ENCODE peak calls at places on chromosomes 2 and 18, in four cellular contexts. O, M, D and B are unnamed samples.

GRCh38 chr2:77161009-77161408 is 361.2 kb downstream of the LRRTM4 start:
- DNase-seq in O (no peak), D (no peak), M (no peak), B (no peak)

GRCh38 chr2:26579025-26579722 is 62.0 kb downstream of the CIB4 start:
- DNase-seq in D (no peak), M (no peak), O (no peak), B (no peak)

GRCh38 chr2:206250041-206250897 is 24.2 kb upstream of the ZDBF2 start:
- DNase-seq in M (no peak), O (peak; percentile 67), D (no peak), B (no peak)

GRCh38 chr2:25132693-25133092 is 35.7 kb downstream of the POMC start:
- DNase-seq in M (no peak), D (no peak), O (no peak), B (no peak)

GRCh38 chr2:183825710-183826109 is 701.5 kb downstream of the NUP35 start:
- DNase-seq in M (no peak), D (no peak), O (no peak), B (no peak)

GRCh38 chr2:30455339-30455738 is 8.3 kb downstream of the LCLAT1 start:
- DNase-seq in M (no peak), D (no peak), O (no peak), B (no peak)

GRCh38 chr2:26000561-26001211 is 18.4 kb upstream of the KIF3C start:
- DNase-seq in D (no peak), M (no peak), O (no peak), B (no peak)

GRCh38 chr2:219743548-219743947 is 116.1 kb downstream of the SLC4A3 start:
- DNase-seq in M (no peak), O (no peak), D (no peak), B (no peak)

GRCh38 chr2:151796774-151797173 is 31.4 kb downstream of the ARL5A start:
- DNase-seq in M (no peak), D (no peak), O (no peak), B (no peak)

GRCh38 chr2:113200736-113201490 is 27.1 kb downstream of the PSD4 start:
- DNase-seq in O (no peak), D (no peak), M (no peak), B (no peak)

GRCh38 chr2:198135481-198135934 is 331.1 kb downstream of the PLCL1 start:
- DNase-seq in D (no peak), M (no peak), O (no peak), B (no peak)

GRCh38 chr2:7044253-7045250 is 127.3 kb downstream of the RNF144A start:
- DNase-seq in D (peak; percentile 34), O (peak; percentile 67), M (peak; percentile 60), B (peak; percentile 48)

GRCh38 chr2:27737676-27738348 is 33.7 kb upstream of the MRPL33 start:
- DNase-seq in O (no peak), M (no peak), D (no peak), B (no peak)

GRCh38 chr18:76721207-76721996 is 101.0 kb upstream of the ZNF236 start:
- DNase-seq in O (no peak), M (no peak), D (no peak), B (no peak)

GRCh38 chr2:127479219-127479825 is 47.0 kb downstream of the IWS1 start:
- DNase-seq in M (no peak), O (no peak), D (peak; percentile 60), B (no peak)

GRCh38 chr2:100291152-100291970 is 30.9 kb downstream of the LONRF2 start:
- DNase-seq in O (no peak), D (no peak), M (no peak), B (peak; percentile 40)

GRCh38 chr2:10326707-10327594 is 24.2 kb downstream of the HPCAL1 start:
- DNase-seq in M (no peak), O (no peak), D (no peak), B (no peak)

GRCh38 chr2:147515213-147515612 is 329.6 kb upstream of the ACVR2A start:
- DNase-seq in O (no peak), D (no peak), M (no peak), B (no peak)

GRCh38 chr2:97752342-97753334 is 39.3 kb downstream of the ZAP70 start:
- DNase-seq in M (no peak), D (no peak), O (no peak), B (no peak)

GRCh38 chr2:54523336-54523959 is 67.3 kb downstream of the SPTBN1 start:
- DNase-seq in D (no peak), M (no peak), O (no peak), B (no peak)

GRCh38 chr2:202870431-202871160 is 970 bp downstream of the ICA1L start:
- DNase-seq in M (peak; percentile 49), D (peak; percentile 80), O (peak; percentile 79), B (peak; percentile 35)

GRCh38 chr2:11784747-11785610 is 38.5 kb downstream of the LPIN1 start:
- DNase-seq in M (peak; percentile 87), O (peak; percentile 80), D (no peak), B (peak; percentile 29)

GRCh38 chr2:191666241-191666640 is 11.7 kb upstream of the NABP1 start:
- DNase-seq in M (no peak), D (no peak), O (no peak), B (no peak)

GRCh38 chr2:178025551-178026185 is 46.9 kb downstream of the PDE11A start:
- DNase-seq in M (no peak), D (no peak), O (no peak), B (no peak)

GRCh38 chr2:100321181-100321880 is 970 bp downstream of the LONRF2 start:
- DNase-seq in D (no peak), O (peak; percentile 75), M (peak; percentile 64), B (no peak)

GRCh38 chr2:101617188-101617587 is 80.3 kb upstream of the MAP4K4 start:
- DNase-seq in M (no peak), O (no peak), D (no peak), B (no peak)

GRCh38 chr2:235978022-235978421 is 190.2 kb downstream of the GBX2 start:
- DNase-seq in O (no peak), M (no peak), D (no peak), B (no peak)

GRCh38 chr2:108399479-108399878 is 21.7 kb downstream of the SULT1C4 start:
- DNase-seq in M (no peak), O (no peak), D (no peak), B (no peak)

GRCh38 chr2:97348265-97348664 is 235.3 kb downstream of the ANKRD36 start:
- DNase-seq in M (no peak), O (peak; percentile 29), D (no peak), B (no peak)

GRCh38 chr2:158381205-158381604 is 75.3 kb downstream of the CCDC148 start:
- DNase-seq in M (no peak), O (no peak), D (no peak), B (no peak)
- TF ChIP-seq CTCF in M (no peak), O (no peak), D (no peak), B (no peak)

GRCh38 chr2:73927344-73927743 is 664 bp downstream of the DGUOK start:
- DNase-seq in O (no peak), D (no peak), M (no peak), B (no peak)

GRCh38 chr2:73925853-73926492 is 707 bp upstream of the DGUOK start:
- DNase-seq in O (no peak), M (no peak), D (no peak), B (no peak)

GRCh38 chr2:73925033-73925704 is 1.5 kb upstream of the DGUOK start:
- DNase-seq in O (no peak), D (peak; percentile 21), M (no peak), B (no peak)

GRCh38 chr2:73928995-73929394 is 2.3 kb downstream of the DGUOK start:
- DNase-seq in O (no peak), M (no peak), D (no peak), B (no peak)

DNA sequence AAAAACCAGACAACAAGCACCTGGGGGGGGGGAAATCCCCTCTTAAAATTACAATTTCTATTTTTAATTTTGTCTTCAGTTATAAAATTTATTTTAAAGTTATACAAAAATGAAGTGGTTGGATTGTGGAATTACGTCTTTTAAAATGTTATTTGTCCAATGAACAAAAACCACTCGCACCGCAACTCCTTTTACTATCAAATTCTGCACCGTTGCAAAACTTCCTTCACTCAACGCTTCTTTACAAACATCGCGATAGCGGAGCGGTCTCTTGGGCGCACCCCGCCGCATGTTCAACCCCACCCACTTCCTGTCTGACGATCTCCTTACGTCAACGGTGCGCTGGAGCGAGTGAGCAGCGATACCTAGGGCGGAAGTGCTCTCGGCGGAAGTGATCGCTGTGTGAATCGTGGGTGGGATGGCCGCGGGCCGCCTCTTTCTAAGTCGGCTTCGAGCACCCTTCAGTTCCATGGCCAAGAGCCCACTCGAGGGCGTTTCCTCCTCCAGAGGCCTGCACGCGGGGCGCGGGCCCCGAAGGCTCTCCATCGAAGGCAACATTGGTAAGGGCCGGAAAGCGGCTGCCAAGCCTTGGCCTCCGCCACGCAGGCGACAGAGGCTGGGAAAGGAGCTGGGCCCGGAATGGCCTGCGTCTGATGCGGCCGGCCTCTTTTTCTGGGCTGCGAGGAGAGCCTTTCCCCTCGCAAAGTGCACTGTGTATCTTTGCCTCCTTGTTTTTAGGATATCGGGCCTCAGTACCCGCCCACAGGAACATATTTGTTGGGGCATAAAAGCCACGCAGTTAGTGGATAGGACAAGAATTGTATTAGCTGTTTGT is at the start of gene DGUOK:
- DNase-seq in O (peak; percentile 93), D (peak; percentile 100), M (peak; percentile 91), B (peak; percentile 91)
- TF ChIP-seq CTCF in O (no peak), D (no peak), M (no peak), B (no peak)

GRCh38 chr18:3665187-3665586 is 215.2 kb downstream of the TGIF1 start:
- DNase-seq in O (no peak), D (no peak), M (no peak), B (no peak)

GRCh38 chr18:3665780-3666525 is 216.0 kb downstream of the TGIF1 start:
- DNase-seq in O (peak; percentile 85), D (peak; percentile 66), M (peak; percentile 83), B (peak; percentile 57)

GRCh38 chr18:3666526-3667254 is 216.7 kb downstream of the TGIF1 start:
- DNase-seq in O (no peak), D (no peak), M (no peak), B (no peak)

GRCh38 chr18:3663870-3664512 is 214.0 kb downstream of the TGIF1 start:
- DNase-seq in D (no peak), O (no peak), M (no peak), B (no peak)

DNA sequence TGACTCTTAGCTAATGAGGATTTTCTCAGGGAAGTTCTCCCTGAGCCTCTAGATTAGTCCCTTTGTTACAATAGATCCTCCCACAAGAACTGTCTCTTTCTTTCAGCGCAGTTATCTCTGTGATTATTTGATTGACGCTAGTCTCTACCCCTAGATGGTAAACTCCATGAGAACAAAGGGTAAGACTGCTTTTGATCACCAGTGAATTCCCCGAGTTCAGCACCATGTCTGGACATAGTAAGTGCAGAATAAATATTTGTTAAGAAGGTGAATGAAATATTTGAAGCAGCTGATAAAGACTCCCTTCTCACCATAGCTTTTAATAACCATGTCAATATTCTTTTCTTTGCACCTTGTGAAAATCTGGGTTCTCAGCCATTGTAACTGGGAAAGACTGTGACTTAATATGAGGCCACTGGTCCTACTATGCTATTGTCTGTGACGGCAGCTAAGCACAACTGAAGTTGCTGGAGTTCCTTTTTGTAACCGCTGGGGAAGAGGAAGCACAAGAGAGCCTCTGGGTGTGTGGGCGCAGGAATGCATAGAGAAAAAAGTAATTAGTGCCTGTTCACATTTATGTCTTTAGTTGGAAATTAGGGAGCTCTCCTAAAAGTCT is 214.7 kb downstream of the TGIF1 start:
- DNase-seq in O (no peak), M (no peak), D (no peak), B (no peak)
- TF ChIP-seq CTCF in O (no peak), M (no peak), D (no peak), B (no peak)

DNA sequence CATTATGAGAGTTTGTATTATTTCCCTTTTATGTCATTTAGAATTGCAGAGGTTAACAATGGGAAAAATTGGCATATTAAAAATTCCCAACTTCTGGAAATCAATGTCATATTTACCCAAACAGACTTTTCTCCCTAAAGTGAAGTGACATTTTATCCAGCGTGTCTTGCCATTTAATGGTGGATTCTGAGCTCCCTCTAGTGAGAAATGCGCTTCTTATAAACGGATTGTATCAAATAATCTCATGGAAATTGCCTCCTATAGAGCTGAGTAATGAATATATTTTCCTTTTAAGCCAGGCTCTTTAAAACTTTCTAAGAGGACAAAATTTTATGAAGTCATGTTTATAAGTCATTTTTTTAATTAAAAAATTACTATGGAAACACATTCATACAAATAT is 5.7 kb upstream of the GCFC2 start:
- DNase-seq in O (no peak), M (no peak), D (no peak), B (no peak)
- TF ChIP-seq CTCF in O (no peak), M (no peak), D (no peak), B (no peak)